ENCODE peak calls at places on chromosomes 2 and 18, in seven cellular contexts. O is endothelial cell of umbilical vein, K is H9, M is HCT116, Z is H1, J is GM23338, V is neural progenitor cell. I is an unnamed sample. For H3K4me1 and H4K20me1, the result is how much of the 10 kb centered on the place peaks cover.

GRCh38 chr18:25633563-25633962 is 281.6 kb upstream of the ZNF521 start:
- DNase-seq in K (no peak), M (no peak), V (no peak), O (no peak), Z (no peak), J (no peak), I (no peak)

GRCh38 chr2:46977266-46977665 is 61.7 kb upstream of the MCFD2 start:
- DNase-seq in O (no peak), K (no peak), J (no peak), Z (no peak), M (no peak), V (no peak), I (no peak)

GRCh38 chr2:171124512-171124911 is 36.2 kb downstream of the TLK1 start:
- DNase-seq in O (no peak), K (no peak), M (no peak), J (no peak), Z (no peak), V (no peak), I (no peak)

GRCh38 chr2:76895469-76895868 is 626.7 kb downstream of the LRRTM4 start:
- DNase-seq in V (no peak), Z (no peak), K (no peak), O (no peak), M (no peak), J (no peak), I (peak)

GRCh38 chr2:106960633-106961205 is 74.8 kb upstream of the ST6GAL2 start:
- DNase-seq in M (no peak), J (no peak), K (no peak), Z (no peak), O (no peak), V (peak), I (no peak)

GRCh38 chr2:9737053-9737875 is 106.0 kb upstream of the TAF1B start:
- DNase-seq in M (no peak), V (no peak), O (no peak), K (no peak), J (no peak), Z (no peak), I (no peak)

GRCh38 chr2:98039085-98039756 is 43.5 kb upstream of the TMEM131 start:
- DNase-seq in V (no peak), K (no peak), M (no peak), J (no peak), O (no peak), Z (no peak), I (no peak)

GRCh38 chr2:199594443-199594842 is 136.7 kb upstream of the SATB2 start:
- DNase-seq in Z (no peak), J (no peak), M (no peak), O (no peak), V (no peak), K (no peak), I (no peak)

GRCh38 chr2:2876350-2877042 is 501.1 kb downstream of the EIPR1 start:
- DNase-seq in Z (no peak), K (no peak), O (no peak), V (no peak), J (peak), M (no peak), I (no peak)

GRCh38 chr18:8116346-8117007 is 492.8 kb upstream of the RAB12 start:
- DNase-seq in J (no peak), K (no peak), V (no peak), Z (no peak), O (peak), M (peak), I (peak)

GRCh38 chr2:179250084-179250483 is 14.5 kb downstream of the SESTD1 start:
- DNase-seq in O (no peak), V (no peak), M (no peak), J (no peak), Z (no peak), K (no peak), I (no peak)

GRCh38 chr2:24409700-24410556 is 49.6 kb upstream of the ITSN2 start:
- DNase-seq in J (peak), K (peak), M (peak), V (peak), Z (no peak), O (peak), I (peak)

GRCh38 chr2:24721470-24721869 is 71.7 kb downstream of the PTRHD1 start:
- DNase-seq in J (no peak), V (peak), K (no peak), Z (no peak), M (no peak), O (peak), I (peak)

GRCh38 chr2:63500398-63500797 is 87.9 kb downstream of the WDPCP start:
- DNase-seq in V (no peak), Z (no peak), J (no peak), K (no peak), O (no peak), M (no peak), I (no peak)

GRCh38 chr2:70983506-70984227 is 5.2 kb downstream of the ANKRD53 start:
- DNase-seq in V (no peak), J (no peak), Z (no peak), M (no peak), O (no peak), K (peak), I (no peak)

GRCh38 chr2:120222186-120223033 is 790 bp downstream of the TMEM185B start:
- DNase-seq in J (no peak), M (no peak), O (no peak), V (no peak), Z (no peak), K (peak), I (no peak)

GRCh38 chr2:71452565-71452964 is 796 bp upstream of the DYSF start:
- DNase-seq in J (peak), Z (no peak), M (peak), K (peak), V (peak), O (peak), I (peak)

GRCh38 chr2:19933351-19933981 is 31.7 kb upstream of the TTC32 start:
- DNase-seq in O (peak), Z (no peak), J (no peak), M (no peak), V (no peak), K (no peak), I (peak)

GRCh38 chr2:134461511-134461910 is 207.6 kb downstream of the MGAT5 start:
- DNase-seq in O (no peak), M (no peak), V (no peak), J (no peak), Z (no peak), K (no peak), I (peak)

GRCh38 chr2:126220336-126220735 is 435.6 kb upstream of the GYPC start:
- DNase-seq in V (no peak), M (no peak), O (no peak), Z (no peak), J (no peak), K (no peak), I (peak)

GRCh38 chr2:174007010-174007409 is 41.8 kb upstream of the SP3 start:
- DNase-seq in V (no peak), O (no peak), M (no peak), Z (no peak), J (no peak), K (no peak), I (no peak)

GRCh38 chr2:240391111-240392051 is 44.1 kb upstream of the GPC1 start:
- DNase-seq in K (peak), O (no peak), V (no peak), J (no peak), M (no peak), Z (no peak), I (no peak)

DNA sequence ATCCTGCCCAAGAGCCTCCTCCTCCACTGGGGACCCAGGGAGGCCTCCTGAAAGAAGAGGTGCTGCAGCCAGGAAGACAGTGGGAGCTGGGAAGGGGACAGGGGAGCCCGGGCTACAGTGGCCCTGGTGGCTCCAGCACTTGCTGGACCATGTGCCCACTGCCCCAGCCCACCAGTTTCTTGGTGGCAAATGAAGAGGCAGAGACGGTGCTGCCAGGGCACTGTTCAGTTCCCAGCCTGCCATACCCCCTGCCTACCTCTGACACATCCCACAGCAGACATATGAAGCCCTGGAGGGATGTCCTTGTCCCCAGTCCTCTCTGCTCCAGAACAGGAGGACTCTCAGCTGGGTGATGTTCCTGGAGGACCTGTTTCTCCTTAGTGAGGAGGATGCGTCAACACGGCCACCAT is 3.7 kb downstream of the RAMP1 start:
- DNase-seq in K (no peak), M (no peak), J (no peak), O (no peak), V (no peak), Z (no peak), I (no peak)
- H3K4me1 ChIP-seq in K (under half), M (half or more), J (under half), O (under half), V (under half), Z (under half), I (half or more)

DNA sequence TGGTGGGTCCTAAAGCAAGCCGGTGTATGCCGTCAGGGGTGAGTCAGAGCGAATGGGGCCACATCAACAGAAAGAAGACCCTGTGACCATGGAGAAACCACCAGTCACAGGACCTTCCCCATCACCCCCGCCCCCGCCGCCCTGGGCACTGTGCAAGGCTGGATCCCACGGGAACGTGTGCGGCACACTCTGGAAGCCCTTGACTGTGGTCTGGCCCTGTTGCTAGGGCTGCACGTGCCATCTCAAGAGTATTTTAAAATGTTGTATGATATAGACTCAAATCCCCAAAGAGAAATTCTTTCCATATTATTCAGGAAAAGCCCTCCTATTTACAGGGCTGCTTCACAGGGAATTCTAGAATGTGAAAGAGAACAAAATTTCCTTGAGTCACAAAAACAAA is 174.8 kb downstream of the BCL2 start:
- DNase-seq in V (no peak), O (no peak), J (no peak), M (no peak), Z (no peak), K (no peak), I (no peak)
- H4K20me1 ChIP-seq in V (under half), O (under half), J (under half), M (under half), Z (under half), K (under half), I (under half)

GRCh38 chr2:96329870-96330269 is 4.8 kb downstream of the ITPRIPL1 start:
- DNase-seq in O (no peak), K (no peak), J (no peak), V (no peak), Z (no peak), M (no peak), I (no peak)

GRCh38 chr2:96326990-96327820 is 2.1 kb downstream of the ITPRIPL1 start:
- DNase-seq in Z (no peak), K (no peak), M (no peak), J (no peak), V (no peak), O (no peak), I (no peak)

GRCh38 chr2:96330407-96330806 is 5.2 kb upstream of the NCAPH start:
- DNase-seq in K (no peak), O (no peak), M (no peak), V (no peak), Z (no peak), J (no peak), I (peak)

GRCh38 chr2:96326564-96326963 is 1.4 kb downstream of the ITPRIPL1 start:
- DNase-seq in M (no peak), O (no peak), Z (no peak), J (no peak), K (no peak), V (no peak), I (no peak)

DNA sequence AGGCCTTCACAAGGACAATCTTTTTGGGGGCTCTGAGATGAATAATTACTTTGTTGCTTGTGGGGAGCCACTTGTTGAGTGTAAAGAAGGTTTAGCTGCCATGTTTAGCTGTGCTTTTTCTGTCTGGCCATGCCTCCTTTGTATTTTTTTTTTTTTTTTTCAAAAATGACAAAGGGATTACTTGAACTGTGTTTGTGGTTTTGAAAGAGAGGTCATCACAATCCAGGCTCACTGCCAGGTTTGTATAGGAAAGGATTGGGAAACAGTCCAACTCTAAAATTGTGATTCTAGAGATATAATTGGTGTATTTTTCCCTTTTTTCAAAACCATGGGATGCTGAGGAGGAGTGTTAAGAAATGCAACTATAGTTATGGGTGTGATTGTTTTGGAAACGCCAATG is 4.3 kb downstream of the ITPRIPL1 start:
- DNase-seq in K (no peak), O (peak), J (no peak), M (no peak), Z (no peak), V (no peak), I (peak)
- H3K4me2 ChIP-seq in K (no peak), O (no peak), J (no peak), M (peak), Z (no peak), V (no peak), I (peak)

GRCh38 chr2:55112229-55113016 is 62.2 kb upstream of the RTN4 start:
- DNase-seq in V (peak), O (peak), K (no peak), Z (no peak), M (no peak), J (no peak), I (no peak)
- H3K4me1 ChIP-seq in V (under half), O (under half), K (under half), Z (under half), M (half or more), J (under half), I (half or more)

GRCh38 chr2:160463245-160463644 is 30.4 kb downstream of the RBMS1 start:
- DNase-seq in K (no peak), M (no peak), Z (no peak), O (no peak), V (no peak), J (no peak), I (no peak)
- H4K20me1 ChIP-seq in K (under half), M (under half), Z (under half), O (under half), V (under half), J (under half), I (under half)